ENCODE peak calls at places on chromosome 3, in four cellular contexts. One of them, this sample, is unnamed.

GRCh38 chr3:114332342-114333179 is 38.7 kb downstream of the TIGIT start:
- DNase-seq in NT2/D1: no peak
- DNase-seq in lower lobe of right lung: no peak
- DNase-seq in tibial nerve: no peak
- DNase-seq in this sample: no peak

GRCh38 chr3:127073931-127074820 is 91.3 kb downstream of the PLXNA1 start:
- DNase-seq in NT2/D1: no peak
- DNase-seq in lower lobe of right lung: peak
- DNase-seq in tibial nerve: no peak
- DNase-seq in this sample: no peak

GRCh38 chr3:52149021-52149420 is 5.2 kb downstream of the POC1A start:
- DNase-seq in NT2/D1: no peak
- DNase-seq in lower lobe of right lung: no peak
- DNase-seq in tibial nerve: no peak
- DNase-seq in this sample: no peak

GRCh38 chr3:123375014-123375940 is 73.6 kb downstream of the ADCY5 start:
- DNase-seq in NT2/D1: no peak
- DNase-seq in lower lobe of right lung: no peak
- DNase-seq in tibial nerve: no peak
- DNase-seq in this sample: no peak

GRCh38 chr3:158679547-158680000 is 7.1 kb upstream of the LXN start:
- DNase-seq in NT2/D1: no peak
- DNase-seq in lower lobe of right lung: no peak
- DNase-seq in tibial nerve: no peak
- DNase-seq in this sample: no peak

GRCh38 chr3:195365371-195365770 is 77.4 kb downstream of the ACAP2 start:
- DNase-seq in NT2/D1: no peak
- DNase-seq in lower lobe of right lung: no peak
- DNase-seq in tibial nerve: no peak
- DNase-seq in this sample: no peak

GRCh38 chr3:3800685-3801509 is 1.7 kb downstream of the LRRN1 start:
- DNase-seq in NT2/D1: peak
- DNase-seq in lower lobe of right lung: peak
- DNase-seq in tibial nerve: no peak
- DNase-seq in this sample: no peak

GRCh38 chr3:147191795-147192385 is 214.5 kb downstream of the ZIC4 start:
- DNase-seq in NT2/D1: peak
- DNase-seq in lower lobe of right lung: no peak
- DNase-seq in tibial nerve: no peak
- DNase-seq in this sample: peak

GRCh38 chr3:103410231-103410630 is 975.4 kb downstream of the ZPLD1 start:
- DNase-seq in NT2/D1: peak
- DNase-seq in lower lobe of right lung: no peak
- DNase-seq in tibial nerve: no peak
- DNase-seq in this sample: no peak

GRCh38 chr3:177230641-177231040 is 33.4 kb upstream of the TBL1XR1 start:
- DNase-seq in NT2/D1: no peak
- DNase-seq in lower lobe of right lung: no peak
- DNase-seq in tibial nerve: no peak
- DNase-seq in this sample: no peak

GRCh38 chr3:177231237-177231636 is 34.0 kb upstream of the TBL1XR1 start:
- DNase-seq in NT2/D1: no peak
- DNase-seq in lower lobe of right lung: no peak
- DNase-seq in tibial nerve: no peak
- DNase-seq in this sample: no peak

GRCh38 chr3:177224406-177224805 is 27.1 kb upstream of the TBL1XR1 start:
- DNase-seq in NT2/D1: no peak
- DNase-seq in lower lobe of right lung: no peak
- DNase-seq in tibial nerve: no peak
- DNase-seq in this sample: peak

GRCh38 chr3:177229791-177230190 is 32.5 kb upstream of the TBL1XR1 start:
- DNase-seq in NT2/D1: no peak
- DNase-seq in lower lobe of right lung: no peak
- DNase-seq in tibial nerve: no peak
- DNase-seq in this sample: no peak

GRCh38 chr3:177228601-177229190 is 31.4 kb upstream of the TBL1XR1 start:
- DNase-seq in NT2/D1: no peak
- DNase-seq in lower lobe of right lung: no peak
- DNase-seq in tibial nerve: no peak
- DNase-seq in this sample: no peak
- H3K4me3 ChIP-seq in NT2/D1: no peak
- H3K4me3 ChIP-seq in lower lobe of right lung: no peak
- H3K4me3 ChIP-seq in tibial nerve: no peak
- H3K4me3 ChIP-seq in this sample: no peak

GRCh38 chr3:141174683-141175082 is 56.9 kb upstream of the PXYLP1 start:
- DNase-seq in NT2/D1: no peak
- DNase-seq in lower lobe of right lung: no peak
- DNase-seq in tibial nerve: no peak
- DNase-seq in this sample: no peak

GRCh38 chr3:141181819-141182218 is 49.8 kb upstream of the PXYLP1 start:
- DNase-seq in NT2/D1: no peak
- DNase-seq in lower lobe of right lung: no peak
- DNase-seq in tibial nerve: no peak
- DNase-seq in this sample: no peak

GRCh38 chr3:141181191-141181590 is 50.4 kb upstream of the PXYLP1 start:
- DNase-seq in NT2/D1: no peak
- DNase-seq in lower lobe of right lung: no peak
- DNase-seq in tibial nerve: no peak
- DNase-seq in this sample: no peak

GRCh38 chr3:141179983-141180382 is 51.6 kb upstream of the PXYLP1 start:
- DNase-seq in NT2/D1: no peak
- DNase-seq in lower lobe of right lung: no peak
- DNase-seq in tibial nerve: no peak
- DNase-seq in this sample: no peak

DNA sequence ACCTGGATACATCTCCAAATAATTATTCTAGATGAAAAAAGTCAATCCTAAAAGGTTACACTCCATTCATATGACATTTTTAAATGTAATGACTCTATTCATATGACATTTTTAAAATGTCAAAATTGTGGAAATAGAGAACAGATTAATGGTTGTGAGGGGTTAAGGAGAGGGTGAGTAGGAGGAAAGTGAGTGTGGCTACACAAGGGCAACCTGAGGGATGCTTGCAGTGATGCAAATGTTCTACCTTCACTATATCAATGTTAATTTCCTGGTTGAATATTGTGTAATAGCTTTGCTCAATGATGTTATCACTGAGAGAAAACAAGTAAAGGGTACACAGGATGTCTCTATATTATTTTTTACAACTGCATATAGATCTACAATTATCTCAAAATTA is 54.9 kb upstream of the PXYLP1 start:
- DNase-seq in NT2/D1: no peak
- DNase-seq in lower lobe of right lung: no peak
- DNase-seq in tibial nerve: no peak
- DNase-seq in this sample: no peak
- H3K4me3 ChIP-seq in NT2/D1: no peak
- H3K4me3 ChIP-seq in lower lobe of right lung: no peak
- H3K4me3 ChIP-seq in tibial nerve: no peak
- H3K4me3 ChIP-seq in this sample: no peak

DNA sequence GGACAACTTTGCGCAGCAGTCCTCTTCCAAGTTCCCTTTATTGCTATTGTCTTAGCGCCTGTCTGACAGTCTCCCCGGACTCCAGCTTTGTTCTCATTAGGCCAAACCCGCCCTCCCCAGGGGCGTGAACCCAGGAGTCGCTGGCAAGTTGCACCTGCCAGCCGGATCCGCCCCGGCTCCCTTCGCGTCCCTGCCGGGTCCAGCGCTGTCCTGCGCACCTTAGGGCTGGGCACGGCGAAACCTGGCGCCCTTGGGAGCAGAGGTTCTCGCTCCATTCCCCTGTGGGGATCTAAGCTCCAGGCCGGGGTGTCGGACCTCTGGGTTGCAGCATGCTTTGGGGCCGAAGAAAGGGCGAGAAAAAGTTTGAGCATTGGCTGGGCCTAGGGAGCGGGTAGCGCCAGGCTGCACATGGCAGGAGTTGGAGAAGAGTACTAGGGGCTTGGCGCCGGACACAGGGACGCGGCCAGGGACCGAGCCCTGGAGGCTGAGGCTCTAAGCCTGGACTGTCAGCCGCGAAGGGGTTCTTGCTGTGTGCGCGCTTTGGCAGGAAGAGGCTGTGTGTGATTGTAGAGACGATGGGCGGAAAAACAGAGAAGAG is 335.1 kb upstream of the THRB start:
- DNase-seq in NT2/D1: no peak
- DNase-seq in lower lobe of right lung: peak
- DNase-seq in tibial nerve: no peak
- DNase-seq in this sample: no peak
- H3K4me3 ChIP-seq in NT2/D1: peak
- H3K4me3 ChIP-seq in lower lobe of right lung: peak
- H3K4me3 ChIP-seq in tibial nerve: peak
- H3K4me3 ChIP-seq in this sample: no peak

DNA sequence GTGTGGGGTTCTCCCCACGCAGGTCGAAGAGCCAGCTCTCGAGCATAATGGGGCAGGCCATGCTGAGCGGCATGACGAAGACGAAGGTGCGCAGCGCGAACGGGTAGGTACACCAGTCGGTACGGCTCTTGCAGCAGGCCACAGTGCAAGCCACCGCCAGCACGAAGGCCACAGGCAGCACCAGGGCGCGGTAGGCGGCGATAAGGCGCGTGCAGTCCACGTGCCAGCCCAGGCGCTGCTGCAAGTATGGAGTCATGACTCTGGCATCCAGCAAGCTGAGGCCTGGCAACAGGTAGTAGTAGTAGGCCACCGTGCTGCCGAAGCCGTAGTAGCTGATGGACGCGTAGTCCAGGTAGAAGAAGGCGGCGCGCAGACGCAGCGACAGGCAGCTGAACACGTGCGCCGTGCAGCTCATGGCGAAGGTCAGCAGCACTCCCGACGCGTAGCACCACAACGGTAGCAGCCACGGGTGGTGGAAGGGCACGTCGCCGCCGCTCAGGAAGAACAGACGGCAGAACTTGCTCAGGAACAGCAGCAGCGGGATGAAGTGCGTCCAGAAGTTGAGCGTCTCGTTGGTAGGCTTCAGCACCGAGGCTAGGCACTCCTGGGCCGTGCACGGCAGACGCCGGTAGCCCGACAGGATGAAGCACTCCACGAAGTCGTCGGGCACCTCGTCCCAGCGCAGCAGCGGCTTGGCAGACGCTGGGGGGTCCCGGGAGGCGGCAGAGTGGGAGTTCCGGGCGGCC is 781 bp downstream of the PAQR9 start:
- DNase-seq in NT2/D1: no peak
- DNase-seq in lower lobe of right lung: no peak
- DNase-seq in tibial nerve: no peak
- DNase-seq in this sample: no peak
- H3K4me3 ChIP-seq in NT2/D1: peak
- H3K4me3 ChIP-seq in lower lobe of right lung: peak
- H3K4me3 ChIP-seq in tibial nerve: no peak
- H3K4me3 ChIP-seq in this sample: no peak

DNA sequence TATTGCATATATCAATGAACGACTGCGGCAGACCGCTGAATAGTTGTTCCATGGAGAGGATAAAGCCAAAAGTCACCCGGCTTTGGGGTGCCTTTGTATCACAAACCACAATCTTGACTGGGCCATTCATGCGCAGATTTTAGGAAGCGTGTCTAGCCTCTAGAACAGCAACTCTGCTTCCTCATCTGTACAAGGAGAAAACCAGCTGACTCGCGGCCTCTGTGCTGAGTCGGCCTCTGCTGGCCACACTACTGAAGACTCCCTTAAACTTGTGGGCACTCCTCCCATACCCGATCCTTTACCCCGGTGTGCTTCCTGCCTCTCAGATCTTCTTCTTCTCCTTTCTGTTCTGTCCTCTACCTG is 872 bp downstream of the DLEC1 start:
- DNase-seq in NT2/D1: no peak
- DNase-seq in lower lobe of right lung: peak
- DNase-seq in tibial nerve: no peak
- DNase-seq in this sample: no peak
- H3K4me3 ChIP-seq in NT2/D1: no peak
- H3K4me3 ChIP-seq in lower lobe of right lung: peak
- H3K4me3 ChIP-seq in tibial nerve: peak
- H3K4me3 ChIP-seq in this sample: peak